ENCODE peak calls at places on chromosome 20, in nine cellular contexts. D is lower lobe of right lung; O is lung; I is right lobe of liver; H is NT2/D1; P is endothelial cell of umbilical vein; S is SK-N-SH; Y is CD4-positive, CD25-positive, alpha-beta regulatory T cell; C is MM.1S. A is an unnamed sample. For H3K4me1 and H3K27me3, the result is how much of the 10 kb centered on the place peaks cover.

GRCh38 chr20:51528263-51529026 is 14.1 kb downstream of the NFATC2 start:
- DNase-seq in Y (peak), D (no peak), I (no peak), S (no peak), O (no peak), C (no peak), H (no peak), P (peak), A (peak)

GRCh38 chr20:23652371-23652770 is 14.6 kb upstream of the CST3 start:
- DNase-seq in H (no peak), I (no peak), S (no peak), D (no peak), P (no peak), O (no peak), C (no peak), Y (no peak), A (no peak)

GRCh38 chr20:3275966-3276365 is 37.0 kb upstream of the SLC4A11 start:
- DNase-seq in I (no peak), Y (no peak), O (no peak), D (no peak), P (no peak), H (no peak), S (no peak), C (no peak), A (no peak)

GRCh38 chr20:14963262-14963663 is 625.9 kb upstream of the FLRT3 start:
- DNase-seq in P (peak), Y (no peak), S (no peak), I (no peak), D (no peak), C (no peak), O (no peak), H (no peak), A (no peak)

GRCh38 chr20:44494266-44494665 is 18.6 kb downstream of the TTPAL start:
- DNase-seq in Y (no peak), H (no peak), C (no peak), D (no peak), O (no peak), P (no peak), S (no peak), I (no peak), A (no peak)

GRCh38 chr20:33091693-33092092 is 12.2 kb downstream of the BPIFB4 start:
- DNase-seq in I (no peak), S (no peak), O (no peak), C (no peak), D (no peak), H (no peak), P (no peak), Y (no peak), A (no peak)

GRCh38 chr20:19765266-19765665 is 7.2 kb downstream of the RIN2 start:
- DNase-seq in S (no peak), Y (no peak), O (no peak), I (no peak), D (no peak), H (no peak), C (no peak), P (no peak), A (no peak)

GRCh38 chr20:2276015-2276414 is 19.8 kb upstream of the TGM3 start:
- DNase-seq in H (no peak), D (no peak), I (no peak), Y (no peak), C (no peak), O (no peak), S (no peak), P (no peak), A (no peak)

GRCh38 chr20:48202334-48202733 is 417.1 kb upstream of the SULF2 start:
- DNase-seq in C (no peak), S (no peak), O (no peak), Y (no peak), P (no peak), I (no peak), H (no peak), D (no peak), A (no peak)

GRCh38 chr20:45972500-45973183 is 639 bp upstream of the ZNF335 start:
- DNase-seq in I (peak), Y (no peak), C (peak), P (no peak), O (no peak), S (no peak), D (peak), H (no peak), A (no peak)

GRCh38 chr20:23159256-23159922 is 73.3 kb upstream of the CD93 start:
- DNase-seq in I (peak), D (no peak), C (no peak), Y (no peak), H (no peak), S (no peak), O (no peak), P (no peak), A (no peak)

GRCh38 chr20:29296256-29297230 is 1960.9 kb upstream of the DEFB115 start:
- DNase-seq in C (no peak), H (no peak), I (no peak), O (no peak), P (no peak), S (no peak), Y (no peak), D (no peak), A (no peak)

GRCh38 chr20:50338479-50339195 is 148.0 kb downstream of the CEBPB start:
- DNase-seq in S (no peak), C (peak), I (no peak), Y (no peak), D (no peak), H (peak), P (no peak), O (no peak), A (no peak)

GRCh38 chr20:44517454-44517853 is 4.4 kb downstream of the SERINC3 start:
- DNase-seq in P (no peak), H (no peak), D (no peak), Y (no peak), O (no peak), I (no peak), C (no peak), S (no peak), A (no peak)

GRCh38 chr20:32614303-32614702 is 29.2 kb upstream of the NOL4L start:
- DNase-seq in O (no peak), D (no peak), Y (no peak), C (no peak), I (no peak), H (no peak), S (no peak), P (no peak), A (no peak)

GRCh38 chr20:47181056-47181862 is 175.2 kb downstream of the ZMYND8 start:
- DNase-seq in P (peak), C (peak), H (peak), S (peak), Y (no peak), O (no peak), I (no peak), D (no peak), A (no peak)

GRCh38 chr20:13788167-13788834 is 3.5 kb downstream of the NDUFAF5 start:
- DNase-seq in O (no peak), S (peak), D (no peak), C (peak), H (peak), Y (peak), I (peak), P (peak), A (no peak)

GRCh38 chr20:6819599-6819998 is 52.1 kb downstream of the BMP2 start:
- DNase-seq in H (no peak), D (no peak), I (no peak), O (no peak), C (peak), P (peak), S (no peak), Y (no peak), A (no peak)

GRCh38 chr20:57330998-57331397 is 1.4 kb downstream of the SPO11 start:
- DNase-seq in O (no peak), P (no peak), D (no peak), S (no peak), H (no peak), Y (no peak), C (no peak), I (no peak), A (no peak)

DNA sequence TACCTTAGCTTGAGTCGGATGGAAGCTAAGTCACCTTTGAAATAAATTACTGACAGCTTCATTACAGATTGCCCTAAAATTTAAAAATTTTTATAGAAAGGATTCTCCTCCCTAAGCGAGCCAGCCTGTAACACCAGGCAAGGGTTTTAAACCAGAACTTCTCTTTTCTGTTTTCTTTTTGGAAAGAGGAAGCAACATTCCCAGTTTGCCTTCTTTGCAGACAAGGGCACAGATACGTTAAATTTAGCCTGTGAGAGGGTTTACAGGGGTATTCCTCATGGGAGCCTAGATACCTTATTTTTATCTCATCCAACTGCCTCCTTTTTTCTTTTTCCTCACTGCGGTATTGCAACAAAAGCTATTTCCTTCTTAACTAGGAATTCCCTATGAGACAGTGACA is 45.0 kb downstream of the GNAS start:
- DNase-seq in O (no peak), P (no peak), C (no peak), H (no peak), I (no peak), D (no peak), Y (no peak), S (no peak), A (no peak)
- H3K4me1 ChIP-seq in O (half or more), P (half or more), C (under half), H (under half), I (under half), D (half or more), Y (under half), S (under half), A (under half)

GRCh38 chr20:36308318-36308710 is 2.2 kb downstream of the DLGAP4 start:
- DNase-seq in Y (no peak), O (no peak), I (no peak), D (no peak), C (no peak), H (no peak), S (no peak), P (no peak), A (no peak)

GRCh38 chr20:36304786-36305495 is 1.2 kb upstream of the DLGAP4 start:
- DNase-seq in C (no peak), P (no peak), D (no peak), S (no peak), I (no peak), O (no peak), H (no peak), Y (no peak), A (no peak)

GRCh38 chr20:36305602-36306556 is at the start of gene DLGAP4:
- DNase-seq in D (no peak), C (no peak), P (no peak), I (no peak), Y (no peak), H (no peak), S (peak), O (no peak), A (no peak)

GRCh38 chr20:36307412-36308317 is 1.5 kb downstream of the DLGAP4 start:
- DNase-seq in Y (no peak), H (no peak), I (no peak), C (no peak), O (no peak), P (no peak), S (peak), D (no peak), A (no peak)

DNA sequence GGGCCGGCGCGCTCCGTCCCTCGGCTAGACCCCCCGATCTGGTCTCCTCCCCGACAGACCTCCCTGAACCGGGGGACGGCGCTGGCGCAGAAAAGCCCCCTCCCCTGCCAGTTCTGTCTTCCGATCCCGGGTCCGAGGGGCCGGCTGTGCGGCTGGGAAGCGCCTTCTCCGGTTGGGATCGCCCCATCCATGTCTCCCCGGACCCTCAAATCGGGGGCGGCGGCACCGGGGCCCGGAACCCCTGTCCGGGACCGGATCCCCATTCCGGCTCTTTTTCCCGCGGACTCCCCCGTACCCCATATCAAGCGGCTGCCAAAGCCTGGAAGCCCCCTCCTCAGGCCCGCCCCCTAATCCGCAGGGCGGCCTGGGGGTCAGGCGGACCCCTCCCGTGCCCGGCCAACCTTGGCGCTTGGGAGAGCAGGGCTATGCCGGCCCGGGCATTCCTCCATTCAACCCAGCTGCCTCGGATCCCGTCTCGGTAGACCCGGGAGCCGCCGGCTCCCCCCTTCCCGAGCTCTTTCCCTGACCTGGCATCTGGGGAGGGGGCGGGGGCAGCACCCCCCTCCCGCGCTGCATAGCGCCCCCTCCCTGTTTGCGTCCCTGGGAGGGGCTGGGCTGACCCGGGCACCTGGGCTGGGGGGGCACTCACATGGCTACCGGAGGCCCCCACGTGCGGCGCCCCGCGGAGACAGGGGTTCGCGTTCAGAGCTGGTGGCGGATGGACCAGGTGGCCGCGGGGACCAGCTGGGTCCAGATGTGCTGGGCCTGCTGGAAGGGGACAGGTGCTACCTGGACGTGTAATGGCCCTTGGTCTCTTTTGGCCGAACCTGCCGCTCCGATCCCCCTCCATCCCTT is 645 bp downstream of the DLGAP4 start:
- DNase-seq in P (no peak), Y (no peak), O (no peak), I (no peak), C (no peak), S (peak), H (no peak), D (no peak), A (no peak)
- H3K4me3 ChIP-seq in P (no peak), Y (no peak), O (no peak), I (no peak), C (peak), S (peak), H (peak), D (peak), A (no peak)

DNA sequence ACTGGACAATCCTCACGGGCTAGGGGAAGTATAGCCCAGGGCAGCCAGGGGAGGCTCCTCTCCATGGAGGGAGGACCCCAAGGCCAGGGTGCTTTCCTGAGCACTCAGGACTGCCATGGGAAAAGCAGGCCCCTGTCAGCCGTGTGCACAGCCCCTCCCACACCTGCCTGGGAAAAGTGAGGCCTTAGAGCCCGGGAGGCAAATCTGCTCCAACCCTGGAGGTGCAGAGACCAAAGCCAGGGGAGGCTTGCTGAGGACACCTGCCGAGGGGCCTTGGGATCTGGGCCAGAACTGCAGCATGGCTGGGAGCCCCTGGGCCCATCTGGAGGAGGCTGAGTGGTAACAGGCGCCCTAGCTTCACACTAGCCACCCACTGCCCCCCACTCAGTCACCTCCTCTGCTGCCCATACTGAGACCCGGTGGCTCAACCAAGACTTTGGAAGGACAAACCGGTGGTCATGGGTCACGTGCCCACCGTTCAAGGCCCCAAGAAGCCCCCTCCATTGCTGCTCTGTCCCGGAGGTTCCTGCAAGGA is 55.2 kb downstream of the YTHDF1 start:
- DNase-seq in I (peak), C (no peak), S (no peak), Y (no peak), P (no peak), D (no peak), O (no peak), H (no peak), A (no peak)
- H3K27me3 ChIP-seq in I (under half), C (half or more), S (under half), Y (under half), P (under half), D (half or more), O (under half), H (under half), A (under half)

DNA sequence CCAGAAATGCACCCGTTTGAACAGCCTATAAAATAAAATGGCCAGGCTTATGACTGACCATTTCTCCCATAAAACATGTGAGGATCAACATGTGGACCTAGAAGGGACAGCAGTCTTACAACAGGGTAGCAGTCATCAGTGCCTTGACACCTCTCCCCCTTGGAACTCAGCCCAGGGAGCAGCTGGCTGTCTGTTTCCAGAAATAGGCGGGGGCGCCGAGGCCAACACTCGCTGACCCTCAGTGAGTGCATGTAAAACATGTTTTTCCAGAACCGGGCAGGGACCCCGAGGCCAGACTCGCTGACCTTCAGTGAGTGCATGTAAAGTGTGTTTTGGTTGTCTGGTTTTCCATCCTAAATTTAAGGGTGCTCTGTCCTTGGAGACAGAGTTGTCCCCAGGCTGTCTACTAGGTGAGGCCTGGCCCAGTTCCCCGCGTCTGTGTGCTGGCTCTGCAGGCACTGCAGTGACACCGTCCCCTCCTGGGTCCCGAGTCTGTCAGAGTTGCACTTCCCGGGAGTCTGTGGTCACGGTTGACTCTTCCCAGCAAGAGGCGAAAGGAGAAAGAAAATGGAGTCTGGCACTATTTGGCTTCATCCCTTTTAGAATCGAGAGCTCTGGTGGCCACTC is 19.8 kb upstream of the ADRM1 start:
- DNase-seq in H (no peak), Y (no peak), S (no peak), P (no peak), C (no peak), I (no peak), O (no peak), D (no peak), A (no peak)
- H3K4me1 ChIP-seq in H (under half), Y (under half), S (under half), P (under half), C (under half), I (under half), O (under half), D (under half), A (under half)

A was measured in CD8-positive, alpha-beta memory T cell.